ENCODE peak calls at places on chromosomes 6 and 20, in eight cellular contexts. J is stimulated activated naive CD4-positive, alpha-beta T cell; Y is activated T-helper 9 cell treated with anti-CD3 and anti-CD28 coated beads, Interleukin-2, amount 50 U/mL, for 16 hours; C is kidney glomerular epithelial cell; U is choroid plexus epithelial cell; G is NCI-H1092; X is pancreas; N is cardiac muscle cell. O is an unnamed sample.

GRCh38 chr6:56430629-56431600 is 183.5 kb upstream of the COL21A1 start:
- DNase-seq in J (no peak), Y (no peak), C (no peak), U (no peak), G (no peak), X (no peak), N (no peak), O (no peak)

GRCh38 chr6:70843328-70843918 is 113.4 kb downstream of the B3GAT2 start:
- DNase-seq in J (no peak), Y (no peak), C (no peak), U (no peak), G (no peak), X (no peak), N (no peak), O (no peak)

GRCh38 chr20:51365670-51366069 is 176.8 kb downstream of the NFATC2 start:
- DNase-seq in J (no peak), Y (no peak), C (peak), U (peak), G (no peak), X (no peak), N (no peak), O (peak)

GRCh38 chr6:135537782-135538301 is 40.3 kb upstream of the AHI1 start:
- DNase-seq in J (no peak), Y (no peak), C (peak), U (peak), G (no peak), X (no peak), N (no peak), O (peak)

GRCh38 chr6:39388526-39389371 is 66.2 kb upstream of the KCNK16 start:
- DNase-seq in J (no peak), Y (no peak), C (no peak), U (no peak), G (no peak), X (no peak), N (no peak), O (no peak)

GRCh38 chr20:32792316-32792715 is 27.4 kb upstream of the MAPRE1 start:
- DNase-seq in J (peak), Y (peak), C (peak), U (peak), G (no peak), X (no peak), N (peak), O (no peak)

GRCh38 chr20:52948491-52948890 is 23.7 kb upstream of the TSHZ2 start:
- DNase-seq in J (no peak), Y (no peak), C (no peak), U (no peak), G (no peak), X (no peak), N (no peak), O (no peak)

GRCh38 chr20:10919549-10920140 is 245.8 kb upstream of the JAG1 start:
- DNase-seq in J (no peak), Y (no peak), C (no peak), U (peak), G (no peak), X (no peak), N (no peak), O (peak)

GRCh38 chr6:166503167-166503744 is 83.2 kb downstream of the RAMACL start:
- DNase-seq in J (no peak), Y (no peak), C (no peak), U (no peak), G (no peak), X (no peak), N (no peak), O (no peak)

O was measured in RWPE1.